ENCODE peak calls at places on chromosomes 2 and 18, in five cellular contexts. P, R, K, C and B are unnamed samples.

GRCh38 chr2:26429779-26430654 is 28.3 kb downstream of the DRC1 start:
- DNase-seq in P (no peak), R (no peak), K (peak), C (no peak), B (no peak)

GRCh38 chr2:201261471-201261870 is 1.1 kb downstream of the CASP8 start:
- DNase-seq in P (no peak), R (no peak), K (no peak), C (no peak), B (no peak)

GRCh38 chr18:75165926-75166325 is 43.0 kb downstream of the PTGR3 start:
- DNase-seq in P (no peak), R (no peak), K (no peak), C (no peak), B (no peak)

GRCh38 chr2:94873362-94874276 is 2.4 kb downstream of the TEKT4 start:
- DNase-seq in P (no peak), R (no peak), K (no peak), C (no peak), B (no peak)

GRCh38 chr18:7958081-7958896 is 391.2 kb downstream of the PTPRM start:
- DNase-seq in P (no peak), R (no peak), K (no peak), C (no peak), B (no peak)

GRCh38 chr2:189522435-189523151 is 58.0 kb downstream of the SLC40A1 start:
- DNase-seq in P (no peak), R (no peak), K (no peak), C (no peak), B (no peak)

GRCh38 chr2:231613054-231613654 is 20.5 kb downstream of the TEX44 start:
- DNase-seq in P (no peak), R (no peak), K (no peak), C (no peak), B (no peak)

GRCh38 chr18:13658444-13659204 is 67.7 kb downstream of the FAM210A start:
- DNase-seq in P (no peak), R (no peak), K (no peak), C (no peak), B (no peak)